ENCODE peak calls at places on chromosomes 6 and 20, in five cellular contexts. O, F, M, K and A are unnamed samples.

GRCh38 chr6:16803294-16804006 is 42.2 kb upstream of the ATXN1 start:
- DNase-seq in F (peak; percentile 75), O (peak; percentile 56), M (no peak), K (peak; percentile 68), A (no peak)

GRCh38 chr6:90110971-90111370 is 185.7 kb downstream of the BACH2 start:
- DNase-seq in F (no peak), M (no peak), K (no peak), O (no peak), A (no peak)

GRCh38 chr20:57332105-57333089 is 2.8 kb downstream of the SPO11 start:
- DNase-seq in O (no peak), M (no peak), F (no peak), K (no peak), A (no peak)

GRCh38 chr20:7748624-7749023 is 191.6 kb downstream of the HAO1 start:
- DNase-seq in K (no peak), F (no peak), O (no peak), M (no peak), A (no peak)

GRCh38 chr6:45118684-45119230 is 209.4 kb upstream of the RUNX2 start:
- DNase-seq in M (no peak), F (no peak), K (no peak), O (no peak), A (no peak)

GRCh38 chr6:47599512-47599911 is 98.9 kb upstream of the ADGRF4 start:
- DNase-seq in F (no peak), K (no peak), M (no peak), O (no peak), A (no peak)

GRCh38 chr6:19866199-19866872 is 29.2 kb downstream of the ID4 start:
- DNase-seq in F (no peak), M (no peak), K (no peak), O (no peak), A (no peak)

GRCh38 chr6:683742-684440 is 9.0 kb downstream of the EXOC2 start:
- DNase-seq in F (peak; percentile 83), O (no peak), M (no peak), K (peak; percentile 63), A (peak; percentile 80)

GRCh38 chr6:170278743-170279094 is 12.2 kb downstream of the DLL1 start:
- DNase-seq in O (no peak), K (no peak), M (no peak), F (no peak), A (no peak)

GRCh38 chr6:57262901-57263694 is 41.0 kb upstream of the RAB23 start:
- DNase-seq in O (no peak), M (no peak), F (no peak), K (no peak), A (no peak)

GRCh38 chr6:75524322-75524972 is 30.8 kb upstream of the FILIP1 start:
- DNase-seq in M (no peak), K (no peak), O (peak; percentile 95), F (peak; percentile 36), A (no peak)

GRCh38 chr6:129309154-129309553 is 400.8 kb downstream of the ARHGAP18 start:
- DNase-seq in M (no peak), K (no peak), O (no peak), F (no peak), A (no peak)

GRCh38 chr6:129312865-129313264 is 397.1 kb downstream of the ARHGAP18 start:
- DNase-seq in O (no peak), K (no peak), F (no peak), M (no peak), A (no peak)

GRCh38 chr6:129317931-129318820 is 391.8 kb downstream of the ARHGAP18 start:
- DNase-seq in O (no peak), K (no peak), F (peak; percentile 38), M (no peak), A (peak; percentile 73)

DNA sequence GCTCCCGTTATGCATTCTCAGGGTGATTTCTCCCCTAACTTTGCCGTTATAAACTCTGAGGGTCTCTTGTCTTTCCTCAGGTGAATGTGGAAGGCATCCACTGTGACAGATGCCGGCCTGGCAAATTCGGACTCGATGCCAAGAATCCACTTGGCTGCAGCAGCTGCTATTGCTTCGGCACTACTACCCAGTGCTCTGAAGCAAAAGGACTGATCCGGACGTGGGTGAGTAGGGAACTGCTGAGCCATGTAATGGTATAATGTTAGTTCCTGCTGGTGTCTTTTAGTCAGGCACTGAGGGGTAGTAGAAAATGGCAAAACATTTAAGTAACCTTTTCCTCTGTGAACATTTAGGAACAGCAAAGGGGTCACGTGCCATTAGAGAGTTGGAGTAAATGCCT is 395.4 kb downstream of the ARHGAP18 start:
- DNase-seq in F (no peak), O (no peak), M (no peak), K (no peak), A (no peak)
- TF ChIP-seq SUZ12 in F (no peak), O (no peak), M (no peak), K (no peak), A (no peak)

GRCh38 chr6:81138236-81138635 is 614.2 kb downstream of the TENT5A start:
- DNase-seq in O (no peak), K (no peak), F (no peak), M (no peak), A (no peak)
- TF ChIP-seq SUZ12 in O (no peak), K (no peak), F (no peak), M (no peak), A (no peak)

GRCh38 chr20:10668677-10669368 is 5.0 kb downstream of the JAG1 start:
- DNase-seq in F (no peak), O (no peak), K (no peak), M (no peak), A (no peak)

GRCh38 chr20:10669843-10670446 is 3.9 kb downstream of the JAG1 start:
- DNase-seq in M (no peak), F (no peak), K (no peak), O (no peak), A (no peak)

GRCh38 chr20:10671850-10672578 is 1.8 kb downstream of the JAG1 start:
- DNase-seq in K (peak; percentile 61), M (no peak), O (no peak), F (no peak), A (no peak)

GRCh38 chr20:10671221-10671849 is 2.5 kb downstream of the JAG1 start:
- DNase-seq in M (peak; percentile 69), F (no peak), O (peak; percentile 93), K (peak; percentile 69), A (no peak)

DNA sequence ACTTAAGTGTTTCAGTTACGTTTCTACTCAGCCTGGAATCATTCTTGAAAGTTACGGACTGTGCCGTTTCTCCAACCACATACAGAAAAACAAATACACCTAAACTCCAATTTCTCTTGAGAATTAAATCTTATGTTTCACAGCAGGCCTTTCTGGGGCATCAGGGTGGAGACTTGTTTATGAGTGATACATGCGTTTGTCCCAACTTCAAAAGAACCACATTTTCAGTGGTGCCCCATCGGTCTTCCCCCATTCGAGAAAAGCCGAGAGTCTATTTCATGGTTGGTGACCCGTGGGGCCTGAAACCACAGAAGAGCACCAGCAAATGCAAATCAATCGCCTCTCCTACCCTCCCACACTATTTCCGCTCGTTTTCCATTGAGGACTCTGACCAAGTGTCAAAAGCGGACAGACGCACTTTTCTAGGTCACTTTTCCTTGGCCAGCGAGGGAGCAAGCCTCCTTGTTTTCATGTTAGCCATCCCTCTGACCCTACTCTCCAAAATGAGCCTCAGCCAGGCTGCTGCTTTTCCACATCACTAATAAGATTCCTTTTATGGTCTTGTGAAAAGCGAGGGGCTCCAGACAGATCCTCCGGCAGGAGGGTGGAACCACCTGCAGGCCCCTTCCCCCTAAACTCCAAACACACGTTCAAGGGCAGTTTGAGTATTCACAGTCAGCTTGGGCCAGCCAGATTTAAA is 3.1 kb downstream of the JAG1 start:
- DNase-seq in M (peak; percentile 82), K (no peak), O (peak; percentile 47), F (no peak), A (no peak)
- TF ChIP-seq SUZ12 in M (no peak), K (no peak), O (no peak), F (no peak), A (no peak)

GRCh38 chr6:121437861-121438651 is 2.6 kb downstream of the GJA1 start:
- DNase-seq in M (no peak), F (no peak), O (no peak), K (no peak), A (peak; percentile 72)

GRCh38 chr6:121436966-121437756 is 1.7 kb downstream of the GJA1 start:
- DNase-seq in M (no peak), K (no peak), O (no peak), F (peak; percentile 56), A (no peak)

GRCh38 chr6:121434037-121434770 is 1.2 kb upstream of the GJA1 start:
- DNase-seq in F (no peak), K (no peak), M (no peak), O (no peak), A (no peak)

GRCh38 chr6:121435444-121436069 is at the start of gene GJA1:
- DNase-seq in F (peak; percentile 66), K (no peak), M (no peak), O (no peak), A (peak; percentile 57)

DNA sequence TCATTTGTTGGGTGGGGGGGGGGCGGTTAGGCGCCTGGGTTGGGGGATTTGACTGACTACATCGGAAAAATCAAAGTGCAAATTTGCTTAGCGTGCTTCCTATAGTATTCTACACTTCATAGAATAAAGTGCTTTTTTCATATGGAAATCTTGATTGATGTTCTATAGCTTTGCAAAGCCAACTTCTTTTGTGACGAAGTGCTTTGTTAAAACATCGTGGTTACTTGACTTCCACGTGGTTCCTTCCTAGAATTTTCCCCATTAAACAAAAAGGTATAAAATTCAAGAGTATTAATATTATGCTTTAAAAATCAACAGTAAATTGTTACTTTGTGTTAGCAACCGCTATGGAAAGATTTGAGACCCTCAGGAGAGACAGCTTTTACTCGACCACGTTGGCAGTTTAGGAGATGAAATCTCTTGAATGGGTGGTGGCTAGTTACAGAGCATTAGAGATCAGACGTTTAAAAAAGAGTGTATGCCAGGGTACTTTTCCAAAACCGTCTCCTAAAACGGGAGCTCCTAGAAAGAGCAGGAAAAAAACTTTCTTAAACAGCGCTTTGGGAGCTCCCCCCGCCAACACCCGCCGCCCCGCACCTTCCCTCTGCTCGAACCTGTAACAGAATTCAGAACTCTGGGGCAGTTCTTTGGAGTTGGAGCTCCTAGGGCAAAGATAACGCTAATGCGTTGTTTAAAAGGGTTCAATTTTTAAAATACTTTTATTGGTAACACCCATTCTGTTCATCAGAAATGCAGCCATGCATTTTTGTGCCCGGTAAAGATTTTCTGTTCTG is 923 bp downstream of the GJA1 start:
- DNase-seq in M (no peak), F (no peak), K (no peak), O (no peak), A (no peak)
- TF ChIP-seq SUZ12 in M (no peak), F (no peak), K (no peak), O (no peak), A (no peak)